ENCODE peak calls at places on chromosomes 6 and 20, in nine cellular contexts. One of them, this sample, is unnamed.

GRCh38 chr6:46509063-46509462 is 17.8 kb upstream of the RCAN2 start:
- DNase-seq in effector memory CD4-positive, alpha-beta T cell: no peak
- DNase-seq in CMK: no peak
- DNase-seq in HT1080: no peak
- DNase-seq in esophagus squamous epithelium: no peak
- DNase-seq in GOT3: no peak
- DNase-seq in ACHN: no peak
- DNase-seq in mesenteric fat pad: no peak
- DNase-seq in retina: no peak
- DNase-seq in this sample: no peak

GRCh38 chr20:59002388-59002787 is 4.7 kb downstream of the CTSZ start:
- DNase-seq in esophagus squamous epithelium: no peak
- DNase-seq in CMK: no peak
- DNase-seq in HT1080: no peak
- DNase-seq in ACHN: no peak
- DNase-seq in GOT3: no peak
- DNase-seq in retina: no peak
- DNase-seq in mesenteric fat pad: no peak
- DNase-seq in effector memory CD4-positive, alpha-beta T cell: no peak
- DNase-seq in this sample: no peak

GRCh38 chr20:23020230-23020629 is 14.9 kb upstream of the SSTR4 start:
- DNase-seq in ACHN: no peak
- DNase-seq in effector memory CD4-positive, alpha-beta T cell: no peak
- DNase-seq in HT1080: no peak
- DNase-seq in mesenteric fat pad: no peak
- DNase-seq in GOT3: no peak
- DNase-seq in CMK: no peak
- DNase-seq in retina: no peak
- DNase-seq in esophagus squamous epithelium: no peak
- DNase-seq in this sample: no peak

GRCh38 chr20:23658336-23658735 is 20.6 kb upstream of the CST3 start:
- DNase-seq in ACHN: peak; percentile 5
- DNase-seq in retina: no peak
- DNase-seq in mesenteric fat pad: no peak
- DNase-seq in effector memory CD4-positive, alpha-beta T cell: no peak
- DNase-seq in esophagus squamous epithelium: no peak
- DNase-seq in CMK: no peak
- DNase-seq in GOT3: no peak
- DNase-seq in HT1080: no peak
- DNase-seq in this sample: no peak

GRCh38 chr6:43723737-43724295 is 36.2 kb upstream of the MRPS18A start:
- DNase-seq in esophagus squamous epithelium: no peak
- DNase-seq in CMK: peak; percentile 95
- DNase-seq in GOT3: no peak
- DNase-seq in HT1080: peak; percentile 78
- DNase-seq in retina: peak; percentile 59
- DNase-seq in effector memory CD4-positive, alpha-beta T cell: peak; percentile 41
- DNase-seq in mesenteric fat pad: no peak
- DNase-seq in ACHN: peak; percentile 63
- DNase-seq in this sample: peak; percentile 5

GRCh38 chr6:52362443-52363221 is 681 bp downstream of the PAQR8 start:
- DNase-seq in GOT3: no peak
- DNase-seq in CMK: no peak
- DNase-seq in effector memory CD4-positive, alpha-beta T cell: peak; percentile 19
- DNase-seq in esophagus squamous epithelium: no peak
- DNase-seq in mesenteric fat pad: no peak
- DNase-seq in HT1080: peak; percentile 15
- DNase-seq in retina: peak; percentile 82
- DNase-seq in ACHN: peak; percentile 15
- DNase-seq in this sample: no peak

GRCh38 chr6:116446399-116446798 is 14.8 kb upstream of the CALHM6 start:
- DNase-seq in CMK: no peak
- DNase-seq in mesenteric fat pad: no peak
- DNase-seq in esophagus squamous epithelium: no peak
- DNase-seq in GOT3: no peak
- DNase-seq in effector memory CD4-positive, alpha-beta T cell: no peak
- DNase-seq in ACHN: no peak
- DNase-seq in HT1080: no peak
- DNase-seq in retina: no peak
- DNase-seq in this sample: no peak

GRCh38 chr20:16095241-16095640 is 478.0 kb downstream of the KIF16B start:
- DNase-seq in HT1080: no peak
- DNase-seq in GOT3: no peak
- DNase-seq in ACHN: no peak
- DNase-seq in CMK: no peak
- DNase-seq in effector memory CD4-positive, alpha-beta T cell: no peak
- DNase-seq in esophagus squamous epithelium: no peak
- DNase-seq in retina: no peak
- DNase-seq in mesenteric fat pad: no peak
- DNase-seq in this sample: no peak

GRCh38 chr6:111256646-111257045 is 169.3 kb downstream of the SLC16A10 start:
- DNase-seq in CMK: no peak
- DNase-seq in ACHN: peak; percentile 42
- DNase-seq in effector memory CD4-positive, alpha-beta T cell: no peak
- DNase-seq in esophagus squamous epithelium: no peak
- DNase-seq in GOT3: no peak
- DNase-seq in mesenteric fat pad: no peak
- DNase-seq in HT1080: peak; percentile 36
- DNase-seq in retina: no peak
- DNase-seq in this sample: no peak

GRCh38 chr6:106802141-106802540 is 172.4 kb downstream of the CD24 start:
- DNase-seq in retina: no peak
- DNase-seq in esophagus squamous epithelium: no peak
- DNase-seq in GOT3: no peak
- DNase-seq in effector memory CD4-positive, alpha-beta T cell: no peak
- DNase-seq in ACHN: no peak
- DNase-seq in CMK: no peak
- DNase-seq in HT1080: no peak
- DNase-seq in mesenteric fat pad: no peak
- DNase-seq in this sample: no peak

GRCh38 chr6:36642913-36643817 is 35.3 kb upstream of the CDKN1A start:
- DNase-seq in HT1080: peak; percentile 90
- DNase-seq in esophagus squamous epithelium: no peak
- DNase-seq in effector memory CD4-positive, alpha-beta T cell: no peak
- DNase-seq in ACHN: peak; percentile 82
- DNase-seq in mesenteric fat pad: peak; percentile 92
- DNase-seq in CMK: no peak
- DNase-seq in retina: no peak
- DNase-seq in GOT3: peak; percentile 29
- DNase-seq in this sample: no peak

GRCh38 chr6:2460216-2460734 is 214.9 kb upstream of the GMDS start:
- DNase-seq in GOT3: no peak
- DNase-seq in effector memory CD4-positive, alpha-beta T cell: no peak
- DNase-seq in mesenteric fat pad: no peak
- DNase-seq in retina: no peak
- DNase-seq in CMK: no peak
- DNase-seq in HT1080: no peak
- DNase-seq in esophagus squamous epithelium: no peak
- DNase-seq in ACHN: peak; percentile 71
- DNase-seq in this sample: no peak

GRCh38 chr6:42407379-42407778 is 44.3 kb downstream of the TRERF1 start:
- DNase-seq in effector memory CD4-positive, alpha-beta T cell: no peak
- DNase-seq in ACHN: no peak
- DNase-seq in CMK: no peak
- DNase-seq in esophagus squamous epithelium: no peak
- DNase-seq in GOT3: no peak
- DNase-seq in retina: no peak
- DNase-seq in mesenteric fat pad: peak; percentile 60
- DNase-seq in HT1080: peak; percentile 85
- DNase-seq in this sample: no peak

GRCh38 chr6:166850677-166851076 is 105.7 kb downstream of the RNASET2 start:
- DNase-seq in effector memory CD4-positive, alpha-beta T cell: no peak
- DNase-seq in retina: no peak
- DNase-seq in HT1080: no peak
- DNase-seq in esophagus squamous epithelium: no peak
- DNase-seq in mesenteric fat pad: no peak
- DNase-seq in ACHN: no peak
- DNase-seq in GOT3: no peak
- DNase-seq in CMK: peak; percentile 8
- DNase-seq in this sample: no peak

GRCh38 chr6:129846761-129847160 is 14.4 kb downstream of the TMEM244 start:
- DNase-seq in esophagus squamous epithelium: no peak
- DNase-seq in mesenteric fat pad: no peak
- DNase-seq in GOT3: no peak
- DNase-seq in HT1080: no peak
- DNase-seq in ACHN: no peak
- DNase-seq in effector memory CD4-positive, alpha-beta T cell: no peak
- DNase-seq in retina: no peak
- DNase-seq in CMK: no peak
- DNase-seq in this sample: no peak

GRCh38 chr20:62989201-62989601 is 17.6 kb downstream of the BHLHE23 start:
- DNase-seq in ACHN: no peak
- DNase-seq in mesenteric fat pad: no peak
- DNase-seq in esophagus squamous epithelium: no peak
- DNase-seq in HT1080: no peak
- DNase-seq in GOT3: no peak
- DNase-seq in effector memory CD4-positive, alpha-beta T cell: no peak
- DNase-seq in CMK: no peak
- DNase-seq in retina: no peak
- DNase-seq in this sample: no peak

GRCh38 chr20:52824494-52825216 is 147.5 kb upstream of the TSHZ2 start:
- DNase-seq in CMK: no peak
- DNase-seq in ACHN: no peak
- DNase-seq in GOT3: no peak
- DNase-seq in HT1080: no peak
- DNase-seq in esophagus squamous epithelium: no peak
- DNase-seq in retina: no peak
- DNase-seq in mesenteric fat pad: no peak
- DNase-seq in effector memory CD4-positive, alpha-beta T cell: no peak
- DNase-seq in this sample: no peak

GRCh38 chr6:134814076-134814709 is 135.7 kb downstream of the ALDH8A1 start:
- DNase-seq in CMK: no peak
- DNase-seq in effector memory CD4-positive, alpha-beta T cell: no peak
- DNase-seq in HT1080: peak; percentile 78
- DNase-seq in ACHN: no peak
- DNase-seq in esophagus squamous epithelium: no peak
- DNase-seq in mesenteric fat pad: no peak
- DNase-seq in GOT3: no peak
- DNase-seq in retina: no peak
- DNase-seq in this sample: no peak

GRCh38 chr6:151096691-151097090 is 143.1 kb upstream of the AKAP12 start:
- DNase-seq in mesenteric fat pad: no peak
- DNase-seq in ACHN: no peak
- DNase-seq in GOT3: no peak
- DNase-seq in HT1080: no peak
- DNase-seq in retina: no peak
- DNase-seq in esophagus squamous epithelium: no peak
- DNase-seq in CMK: no peak
- DNase-seq in effector memory CD4-positive, alpha-beta T cell: no peak
- DNase-seq in this sample: no peak

GRCh38 chr6:159844737-159845645 is 44.9 kb downstream of the PNLDC1 start:
- DNase-seq in HT1080: no peak
- DNase-seq in ACHN: no peak
- DNase-seq in GOT3: no peak
- DNase-seq in retina: no peak
- DNase-seq in effector memory CD4-positive, alpha-beta T cell: no peak
- DNase-seq in esophagus squamous epithelium: no peak
- DNase-seq in CMK: no peak
- DNase-seq in mesenteric fat pad: no peak
- DNase-seq in this sample: no peak

GRCh38 chr6:30465582-30466306 is 23.6 kb upstream of the HLA-E start:
- DNase-seq in GOT3: no peak
- DNase-seq in retina: no peak
- DNase-seq in mesenteric fat pad: no peak
- DNase-seq in ACHN: no peak
- DNase-seq in effector memory CD4-positive, alpha-beta T cell: no peak
- DNase-seq in esophagus squamous epithelium: no peak
- DNase-seq in CMK: no peak
- DNase-seq in HT1080: no peak
- DNase-seq in this sample: no peak

GRCh38 chr6:10855233-10855632 is 16.9 kb upstream of the MAK start:
- DNase-seq in effector memory CD4-positive, alpha-beta T cell: no peak
- DNase-seq in GOT3: no peak
- DNase-seq in mesenteric fat pad: no peak
- DNase-seq in CMK: peak; percentile 82
- DNase-seq in retina: no peak
- DNase-seq in esophagus squamous epithelium: no peak
- DNase-seq in HT1080: no peak
- DNase-seq in ACHN: no peak
- DNase-seq in this sample: no peak

GRCh38 chr6:168828800-168829199 is 387.8 kb downstream of the SMOC2 start:
- DNase-seq in GOT3: no peak
- DNase-seq in retina: no peak
- DNase-seq in CMK: no peak
- DNase-seq in ACHN: no peak
- DNase-seq in mesenteric fat pad: no peak
- DNase-seq in effector memory CD4-positive, alpha-beta T cell: no peak
- DNase-seq in esophagus squamous epithelium: no peak
- DNase-seq in HT1080: no peak
- DNase-seq in this sample: no peak

GRCh38 chr20:33450867-33451266 is 7.3 kb upstream of the SNTA1 start:
- DNase-seq in retina: no peak
- DNase-seq in GOT3: no peak
- DNase-seq in esophagus squamous epithelium: no peak
- DNase-seq in mesenteric fat pad: no peak
- DNase-seq in HT1080: peak; percentile 28
- DNase-seq in ACHN: no peak
- DNase-seq in CMK: no peak
- DNase-seq in effector memory CD4-positive, alpha-beta T cell: no peak
- DNase-seq in this sample: no peak

GRCh38 chr6:17483391-17484016 is 90.1 kb downstream of the CAP2 start:
- DNase-seq in retina: no peak
- DNase-seq in mesenteric fat pad: no peak
- DNase-seq in GOT3: no peak
- DNase-seq in HT1080: no peak
- DNase-seq in CMK: no peak
- DNase-seq in effector memory CD4-positive, alpha-beta T cell: no peak
- DNase-seq in esophagus squamous epithelium: no peak
- DNase-seq in ACHN: no peak
- DNase-seq in this sample: no peak

GRCh38 chr6:169828176-169828575 is 76.8 kb downstream of the ERMARD start:
- DNase-seq in retina: no peak
- DNase-seq in effector memory CD4-positive, alpha-beta T cell: no peak
- DNase-seq in GOT3: no peak
- DNase-seq in esophagus squamous epithelium: no peak
- DNase-seq in HT1080: no peak
- DNase-seq in mesenteric fat pad: peak; percentile 76
- DNase-seq in CMK: no peak
- DNase-seq in ACHN: no peak
- DNase-seq in this sample: no peak

GRCh38 chr6:6634735-6635075 is 46.2 kb downstream of the LY86 start:
- DNase-seq in retina: no peak
- DNase-seq in GOT3: no peak
- DNase-seq in mesenteric fat pad: no peak
- DNase-seq in ACHN: no peak
- DNase-seq in esophagus squamous epithelium: no peak
- DNase-seq in CMK: no peak
- DNase-seq in effector memory CD4-positive, alpha-beta T cell: no peak
- DNase-seq in HT1080: no peak
- DNase-seq in this sample: no peak

GRCh38 chr6:28769626-28770402 is 154.0 kb downstream of the TRIM27 start:
- DNase-seq in esophagus squamous epithelium: no peak
- DNase-seq in HT1080: peak; percentile 69
- DNase-seq in retina: no peak
- DNase-seq in CMK: no peak
- DNase-seq in effector memory CD4-positive, alpha-beta T cell: no peak
- DNase-seq in mesenteric fat pad: no peak
- DNase-seq in GOT3: no peak
- DNase-seq in ACHN: peak; percentile 76
- DNase-seq in this sample: no peak